ENCODE peak calls at places on chromosomes 4 and X, in five cellular contexts. G, P, V, X and W are unnamed samples.

GRCh38 chr4:8817813-8818062 is 53.9 kb downstream of the HMX1 start:
- DNase-seq in V (peak; percentile 2), G (no peak), X (no peak), P (peak; percentile 25), W (peak; percentile 58)

GRCh38 chrX:14501312-14501711 is 28.0 kb upstream of the GLRA2 start:
- DNase-seq in G (no peak), V (no peak), P (peak; percentile 29), X (no peak), W (no peak)

GRCh38 chr4:187668683-187669082 is 326.9 kb upstream of the ZFP42 start:
- DNase-seq in G (peak; percentile 5), V (no peak), P (no peak), X (no peak), W (no peak)

GRCh38 chrX:138082881-138083280 is 517.0 kb downstream of the ZIC3 start:
- DNase-seq in X (no peak), G (no peak), P (no peak), V (no peak), W (no peak)

GRCh38 chr4:110359076-110359475 is 116.9 kb upstream of the ENPEP start:
- DNase-seq in P (no peak), G (no peak), V (no peak), X (no peak), W (no peak)

GRCh38 chr4:56613101-56613862 is 67.8 kb downstream of the HOPX start:
- DNase-seq in P (no peak), X (no peak), V (no peak), G (peak; percentile 44), W (no peak)

GRCh38 chrX:41692162-41692749 is 3.5 kb downstream of the GPR34 start:
- DNase-seq in V (no peak), P (no peak), X (no peak), G (no peak), W (no peak)

GRCh38 chr4:76585897-76586360 is 150.9 kb downstream of the SHROOM3 start:
- DNase-seq in P (peak; percentile 95), G (peak; percentile 64), V (peak; percentile 67), X (peak; percentile 54), W (peak; percentile 81)

GRCh38 chr4:3665360-3665891 is 100.8 kb upstream of the ADRA2C start:
- DNase-seq in P (no peak), G (no peak), X (no peak), V (no peak), W (no peak)

GRCh38 chrX:69618803-69619202 is 2.9 kb downstream of the EDA start:
- DNase-seq in G (no peak), X (peak; percentile 1), P (no peak), V (no peak), W (no peak)

GRCh38 chr4:83618431-83618830 is 82.5 kb downstream of the GPAT3 start:
- DNase-seq in G (peak; percentile 59), X (no peak), V (no peak), P (peak; percentile 65), W (no peak)

GRCh38 chr4:37244583-37245390 is at the start of gene NWD2:
- DNase-seq in X (no peak), V (peak; percentile 57), P (no peak), G (no peak), W (no peak)

GRCh38 chr4:116515959-116516358 is 569.4 kb downstream of the TRAM1L1 start:
- DNase-seq in X (no peak), P (no peak), G (no peak), V (no peak), W (no peak)

GRCh38 chr4:117429061-117429460 is 343.7 kb upstream of the TRAM1L1 start:
- DNase-seq in V (no peak), P (no peak), X (no peak), G (no peak), W (peak; percentile 59)

GRCh38 chr4:153364061-153364460 is 19.6 kb downstream of the MND1 start:
- DNase-seq in X (no peak), P (no peak), G (peak; percentile 1), V (no peak), W (no peak)